ENCODE peak calls at places on chromosomes 6 and 20, in eight cellular contexts. U is left lobe of liver; H is HCT116; J is fibroblast of the conjunctiva; Y is NCI-H2171; O is choroid plexus epithelial cell; G is activated T-cell treated with anti-CD3 and anti-CD28 coated beads, Interleukin-2, amount 50 U/mL, for 24 hours; M is iPS DF 19.7. R is an unnamed sample.

GRCh38 chr6:114194362-114195343 is 148.2 kb downstream of the HS3ST5 start:
- DNase-seq in U (no peak), H (no peak), J (no peak), Y (no peak), O (peak), G (no peak), M (no peak), R (no peak)

GRCh38 chr6:14567031-14567430 is 449.5 kb downstream of the CD83 start:
- DNase-seq in U (no peak), H (no peak), J (no peak), Y (no peak), O (no peak), G (no peak), M (no peak), R (no peak)

GRCh38 chr20:48843125-48843806 is 15.5 kb upstream of the PREX1 start:
- DNase-seq in U (no peak), H (no peak), J (no peak), Y (no peak), O (no peak), G (no peak), M (no peak), R (no peak)

GRCh38 chr6:110325197-110325596 is 33.0 kb downstream of the METTL24 start:
- DNase-seq in U (peak), H (no peak), J (peak), Y (peak), O (peak), G (no peak), M (no peak), R (peak)

GRCh38 chr6:49806145-49806544 is 19.1 kb upstream of the PGK2 start:
- DNase-seq in U (no peak), H (no peak), J (no peak), Y (no peak), O (no peak), G (no peak), M (no peak), R (no peak)

GRCh38 chr6:168939771-168940170 is 313.9 kb downstream of the THBS2 start:
- DNase-seq in U (no peak), H (no peak), J (no peak), Y (no peak), O (no peak), G (no peak), M (no peak), R (no peak)

GRCh38 chr6:166770216-166771116 is 143.4 kb upstream of the RPS6KA2 start:
- DNase-seq in U (no peak), H (no peak), J (no peak), Y (no peak), O (peak), G (no peak), M (no peak), R (no peak)

GRCh38 chr6:117840541-117840983 is 66.5 kb upstream of the SLC35F1 start:
- DNase-seq in U (no peak), H (peak), J (no peak), Y (peak), O (peak), G (no peak), M (no peak), R (peak)

GRCh38 chr6:91447086-91447485 is 860.2 kb upstream of the MAP3K7 start:
- DNase-seq in U (no peak), H (no peak), J (no peak), Y (no peak), O (no peak), G (no peak), M (no peak), R (no peak)

GRCh38 chr6:44234101-44235090 is 11.0 kb downstream of the SLC29A1 start:
- DNase-seq in U (peak), H (no peak), J (peak), Y (no peak), O (peak), G (no peak), M (no peak), R (no peak)

GRCh38 chr6:30743099-30744053 is 889 bp upstream of the FLOT1 start:
- DNase-seq in U (no peak), H (no peak), J (no peak), Y (no peak), O (peak), G (peak), M (no peak), R (no peak)

GRCh38 chr6:33851959-33852358 is 48.2 kb upstream of the MLN start:
- DNase-seq in U (no peak), H (peak), J (no peak), Y (no peak), O (peak), G (no peak), M (peak), R (no peak)

GRCh38 chr6:167547751-167548150 is 222.9 kb downstream of the TTLL2 start:
- DNase-seq in U (no peak), H (no peak), J (peak), Y (no peak), O (peak), G (no peak), M (no peak), R (no peak)

GRCh38 chr6:170561550-170561949 is 7.4 kb downstream of the TBP start:
- DNase-seq in U (no peak), H (no peak), J (no peak), Y (no peak), O (no peak), G (no peak), M (no peak), R (no peak)

GRCh38 chr6:42158011-42158410 is 15.2 kb upstream of the GUCA1A start:
- DNase-seq in U (no peak), H (no peak), J (peak), Y (no peak), O (peak), G (no peak), M (no peak), R (no peak)

GRCh38 chr20:25464501-25465204 is 57.2 kb downstream of the GINS1 start:
- DNase-seq in U (no peak), H (no peak), J (no peak), Y (no peak), O (no peak), G (no peak), M (no peak), R (no peak)

GRCh38 chr6:149454405-149454848 is 30.4 kb downstream of the ZC3H12D start:
- DNase-seq in U (peak), H (no peak), J (peak), Y (no peak), O (peak), G (no peak), M (no peak), R (peak)

GRCh38 chr20:9218412-9219001 is 149.6 kb downstream of the PLCB4 start:
- DNase-seq in U (no peak), H (no peak), J (no peak), Y (no peak), O (peak), G (no peak), M (no peak), R (no peak)

GRCh38 chr20:35601021-35601973 is 14.3 kb upstream of the SPAG4 start:
- DNase-seq in U (peak), H (no peak), J (no peak), Y (peak), O (peak), G (peak), M (no peak), R (no peak)

GRCh38 chr6:32146287-32146686 is 5.5 kb downstream of the PRRT1 start:
- DNase-seq in U (no peak), H (no peak), J (no peak), Y (no peak), O (no peak), G (no peak), M (no peak), R (no peak)